ENCODE peak calls at places on chromosomes 11 and 22, in seven cellular contexts. One of them, this sample, is unnamed.

GRCh38 chr11:123640677-123641494 is 13.5 kb downstream of the SCN3B start:
- DNase-seq in H1: no peak
- DNase-seq in HCT116: no peak
- DNase-seq in K562: peak; percentile 70
- DNase-seq in SK-N-SH: peak; percentile 81
- DNase-seq in HepG2: peak; percentile 20
- DNase-seq in GM12878: no peak
- DNase-seq in this sample: peak; percentile 61

GRCh38 chr22:27541831-27542230 is 259.7 kb downstream of the MN1 start:
- DNase-seq in H1: no peak
- DNase-seq in HCT116: no peak
- DNase-seq in K562: no peak
- DNase-seq in SK-N-SH: no peak
- DNase-seq in HepG2: no peak
- DNase-seq in GM12878: no peak
- DNase-seq in this sample: no peak

GRCh38 chr22:32957093-32957835 is 100.9 kb downstream of the SYN3 start:
- DNase-seq in H1: no peak
- DNase-seq in HCT116: no peak
- DNase-seq in K562: no peak
- DNase-seq in SK-N-SH: peak; percentile 66
- DNase-seq in HepG2: no peak
- DNase-seq in GM12878: no peak
- DNase-seq in this sample: no peak

GRCh38 chr11:33116535-33116934 is 44.7 kb downstream of the CSTF3 start:
- DNase-seq in H1: no peak
- DNase-seq in HCT116: peak; percentile 15
- DNase-seq in K562: no peak
- DNase-seq in SK-N-SH: no peak
- DNase-seq in HepG2: peak; percentile 27
- DNase-seq in GM12878: no peak
- DNase-seq in this sample: no peak

GRCh38 chr11:109033627-109034340 is 368.9 kb downstream of the DDX10 start:
- DNase-seq in H1: no peak
- DNase-seq in HCT116: no peak
- DNase-seq in K562: no peak
- DNase-seq in SK-N-SH: no peak
- DNase-seq in HepG2: no peak
- DNase-seq in GM12878: no peak
- DNase-seq in this sample: no peak

GRCh38 chr11:70470127-70470526 is 71.8 kb downstream of the CTTN start:
- DNase-seq in H1: no peak
- DNase-seq in HCT116: no peak
- DNase-seq in K562: no peak
- DNase-seq in SK-N-SH: no peak
- DNase-seq in HepG2: no peak
- DNase-seq in GM12878: peak; percentile 61
- DNase-seq in this sample: no peak

GRCh38 chr11:69864930-69865661 is 45.9 kb upstream of the FGF3 start:
- DNase-seq in H1: no peak
- DNase-seq in HCT116: no peak
- DNase-seq in K562: no peak
- DNase-seq in SK-N-SH: peak; percentile 10
- DNase-seq in HepG2: no peak
- DNase-seq in GM12878: no peak
- DNase-seq in this sample: no peak

GRCh38 chr11:19367051-19367709 is 126.4 kb upstream of the E2F8 start:
- DNase-seq in H1: no peak
- DNase-seq in HCT116: no peak
- DNase-seq in K562: no peak
- DNase-seq in SK-N-SH: no peak
- DNase-seq in HepG2: no peak
- DNase-seq in GM12878: no peak
- DNase-seq in this sample: no peak

GRCh38 chr22:29004647-29005371 is 56.8 kb downstream of the C22orf31 start:
- DNase-seq in H1: no peak
- DNase-seq in HCT116: peak; percentile 45
- DNase-seq in K562: no peak
- DNase-seq in SK-N-SH: peak; percentile 28
- DNase-seq in HepG2: peak; percentile 90
- DNase-seq in GM12878: no peak
- DNase-seq in this sample: no peak

GRCh38 chr22:39174498-39175120 is 22.1 kb upstream of the CBX7 start:
- DNase-seq in H1: peak; percentile 100
- DNase-seq in HCT116: peak; percentile 23
- DNase-seq in K562: no peak
- DNase-seq in SK-N-SH: peak; percentile 73
- DNase-seq in HepG2: peak; percentile 93
- DNase-seq in GM12878: no peak
- DNase-seq in this sample: peak; percentile 98

DNA sequence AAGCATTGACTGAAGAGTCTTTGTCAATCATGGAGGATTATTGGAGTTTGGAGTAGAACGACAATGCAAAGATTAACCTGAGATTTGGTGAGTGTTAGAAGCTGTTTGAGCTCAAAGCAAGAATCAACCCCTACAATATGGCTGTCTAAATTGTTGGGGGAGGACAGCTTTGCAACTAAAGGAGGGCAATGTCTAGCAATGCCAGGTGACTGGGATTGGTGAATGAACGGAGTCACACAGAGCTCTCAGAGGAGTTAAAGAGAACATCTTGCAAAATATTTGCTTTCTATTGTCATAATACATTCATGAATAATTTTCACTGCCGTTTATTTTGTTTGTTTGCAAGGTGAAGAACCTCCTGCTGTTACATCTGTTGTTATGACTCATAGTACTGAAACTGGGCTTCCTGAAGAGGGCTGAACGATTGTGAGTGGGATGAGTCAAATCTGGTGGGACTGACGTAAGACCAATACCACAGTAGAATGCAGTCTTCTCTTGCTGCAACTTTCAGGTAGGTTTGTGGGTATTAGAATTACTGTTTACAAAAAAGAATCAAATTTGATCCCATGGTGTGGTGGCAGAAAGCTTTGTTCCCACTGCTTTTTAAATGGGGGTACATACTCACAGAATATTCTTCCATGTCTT is 281.9 kb downstream of the CADM1 start:
- DNase-seq in H1: no peak
- DNase-seq in HCT116: no peak
- DNase-seq in K562: peak; percentile 3
- DNase-seq in SK-N-SH: no peak
- DNase-seq in HepG2: peak; percentile 30
- DNase-seq in GM12878: peak; percentile 96
- DNase-seq in this sample: no peak
- TF ChIP-seq YY1 in H1: no peak
- TF ChIP-seq YY1 in HCT116: no peak
- TF ChIP-seq YY1 in K562: no peak
- TF ChIP-seq YY1 in SK-N-SH: no peak
- TF ChIP-seq YY1 in HepG2: no peak
- TF ChIP-seq YY1 in GM12878: peak; percentile 59
- TF ChIP-seq YY1 in this sample: no peak

GRCh38 chr11:17014774-17015638 is 792 bp upstream of the PLEKHA7 start:
- DNase-seq in H1: no peak
- DNase-seq in HCT116: peak; percentile 75
- DNase-seq in K562: peak; percentile 34
- DNase-seq in SK-N-SH: peak; percentile 82
- DNase-seq in HepG2: peak; percentile 65
- DNase-seq in GM12878: no peak
- DNase-seq in this sample: peak; percentile 33
- H3K4me1 ChIP-seq in H1: peaks cover 15% of the 10 kb centered on the region
- H3K4me1 ChIP-seq in HCT116: peaks cover 15% of the 10 kb centered on the region
- H3K4me1 ChIP-seq in K562: no peaks in the 10 kb centered on the region
- H3K4me1 ChIP-seq in SK-N-SH: no peaks in the 10 kb centered on the region
- H3K4me1 ChIP-seq in HepG2: peaks cover 52% of the 10 kb centered on the region
- H3K4me1 ChIP-seq in GM12878: no peaks in the 10 kb centered on the region
- H3K4me1 ChIP-seq in this sample: peaks cover 2% of the 10 kb centered on the region

DNA sequence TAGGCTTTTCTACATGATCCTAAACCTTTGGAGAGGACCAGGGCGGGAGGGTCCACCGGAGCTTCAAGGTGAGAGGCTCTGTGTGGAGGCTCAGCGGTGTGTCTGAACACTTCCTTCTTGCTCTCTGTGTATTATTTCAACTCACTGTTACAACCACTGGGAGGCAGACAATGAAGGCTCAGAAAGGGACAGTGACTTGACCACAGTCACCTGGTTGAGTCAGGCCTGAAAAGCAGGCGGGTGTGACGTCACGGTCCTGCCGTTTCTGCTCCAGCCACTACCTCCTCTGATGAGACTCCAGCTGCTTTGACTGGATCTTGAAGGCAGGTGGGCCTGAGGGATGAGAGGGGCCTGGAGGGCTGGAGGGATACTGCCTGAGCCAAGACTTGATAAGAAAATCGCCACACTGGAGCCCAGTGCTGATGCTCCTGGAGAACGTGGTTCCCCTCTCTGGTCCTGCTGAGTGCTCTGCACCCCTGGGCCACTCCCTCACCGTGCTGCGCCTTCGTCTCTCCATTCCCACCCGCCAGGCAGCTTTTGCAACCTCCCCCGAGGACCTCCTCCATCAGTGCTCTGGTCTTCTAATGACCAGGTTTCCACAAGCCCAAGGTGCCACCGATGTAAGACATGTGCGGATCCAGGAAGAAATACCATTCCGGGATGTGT is 27.9 kb downstream of the KCNC1 start:
- DNase-seq in H1: no peak
- DNase-seq in HCT116: peak; percentile 28
- DNase-seq in K562: peak; percentile 44
- DNase-seq in SK-N-SH: no peak
- DNase-seq in HepG2: no peak
- DNase-seq in GM12878: peak; percentile 2
- DNase-seq in this sample: no peak
- TF ChIP-seq YY1 in H1: no peak
- TF ChIP-seq YY1 in HCT116: no peak
- TF ChIP-seq YY1 in K562: no peak
- TF ChIP-seq YY1 in SK-N-SH: no peak
- TF ChIP-seq YY1 in HepG2: no peak
- TF ChIP-seq YY1 in GM12878: no peak
- TF ChIP-seq YY1 in this sample: no peak

GRCh38 chr11:83119216-83119615 is 37.7 kb upstream of the PCF11 start:
- DNase-seq in H1: no peak
- DNase-seq in HCT116: no peak
- DNase-seq in K562: no peak
- DNase-seq in SK-N-SH: no peak
- DNase-seq in HepG2: no peak
- DNase-seq in GM12878: no peak
- DNase-seq in this sample: no peak

GRCh38 chr11:83122766-83123165 is 34.2 kb upstream of the PCF11 start:
- DNase-seq in H1: no peak
- DNase-seq in HCT116: no peak
- DNase-seq in K562: no peak
- DNase-seq in SK-N-SH: no peak
- DNase-seq in HepG2: no peak
- DNase-seq in GM12878: no peak
- DNase-seq in this sample: no peak

GRCh38 chr11:83122050-83122449 is 34.9 kb upstream of the PCF11 start:
- DNase-seq in H1: no peak
- DNase-seq in HCT116: no peak
- DNase-seq in K562: no peak
- DNase-seq in SK-N-SH: no peak
- DNase-seq in HepG2: no peak
- DNase-seq in GM12878: no peak
- DNase-seq in this sample: no peak

GRCh38 chr11:83118814-83119213 is 38.1 kb upstream of the PCF11 start:
- DNase-seq in H1: no peak
- DNase-seq in HCT116: no peak
- DNase-seq in K562: no peak
- DNase-seq in SK-N-SH: no peak
- DNase-seq in HepG2: no peak
- DNase-seq in GM12878: no peak
- DNase-seq in this sample: no peak

DNA sequence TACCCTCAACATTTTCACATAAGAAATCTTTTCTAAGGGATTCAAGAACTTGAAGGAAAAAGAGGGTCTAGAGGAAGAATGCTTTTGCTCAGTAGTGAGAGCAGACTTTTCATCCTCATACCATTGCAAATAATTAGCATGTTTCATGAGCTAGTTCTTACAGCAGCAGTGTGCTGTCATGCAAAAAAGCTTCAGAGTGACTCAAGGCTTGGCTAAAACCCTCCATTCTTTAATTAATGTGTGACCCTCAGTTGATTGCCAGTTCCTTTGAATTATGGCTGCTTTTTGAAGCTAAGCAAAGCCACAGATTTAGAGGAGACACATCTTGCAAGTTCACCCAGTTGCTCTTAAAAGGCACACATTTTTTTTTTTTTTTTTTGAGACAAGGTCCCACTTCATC is 36.6 kb upstream of the PCF11 start:
- DNase-seq in H1: no peak
- DNase-seq in HCT116: no peak
- DNase-seq in K562: no peak
- DNase-seq in SK-N-SH: no peak
- DNase-seq in HepG2: no peak
- DNase-seq in GM12878: no peak
- DNase-seq in this sample: no peak
- H3K4me1 ChIP-seq in H1: no peaks in the 10 kb centered on the region
- H3K4me1 ChIP-seq in HCT116: no peaks in the 10 kb centered on the region
- H3K4me1 ChIP-seq in K562: peaks cover 6% of the 10 kb centered on the region
- H3K4me1 ChIP-seq in SK-N-SH: no peaks in the 10 kb centered on the region
- H3K4me1 ChIP-seq in HepG2: peaks cover 46% of the 10 kb centered on the region
- H3K4me1 ChIP-seq in GM12878: peaks cover 12% of the 10 kb centered on the region
- H3K4me1 ChIP-seq in this sample: no peaks in the 10 kb centered on the region

GRCh38 chr11:128824199-128825049 is 42.7 kb downstream of the KCNJ1 start:
- DNase-seq in H1: no peak
- DNase-seq in HCT116: no peak
- DNase-seq in K562: no peak
- DNase-seq in SK-N-SH: no peak
- DNase-seq in HepG2: no peak
- DNase-seq in GM12878: no peak
- DNase-seq in this sample: no peak

GRCh38 chr11:128827494-128827893 is 39.6 kb downstream of the KCNJ1 start:
- DNase-seq in H1: no peak
- DNase-seq in HCT116: no peak
- DNase-seq in K562: no peak
- DNase-seq in SK-N-SH: no peak
- DNase-seq in HepG2: no peak
- DNase-seq in GM12878: no peak
- DNase-seq in this sample: no peak

GRCh38 chr11:128828350-128828749 is 38.7 kb downstream of the KCNJ1 start:
- DNase-seq in H1: no peak
- DNase-seq in HCT116: no peak
- DNase-seq in K562: no peak
- DNase-seq in SK-N-SH: no peak
- DNase-seq in HepG2: no peak
- DNase-seq in GM12878: no peak
- DNase-seq in this sample: no peak

GRCh38 chr11:128823751-128824150 is 43.3 kb downstream of the KCNJ1 start:
- DNase-seq in H1: no peak
- DNase-seq in HCT116: no peak
- DNase-seq in K562: no peak
- DNase-seq in SK-N-SH: no peak
- DNase-seq in HepG2: no peak
- DNase-seq in GM12878: no peak
- DNase-seq in this sample: no peak

GRCh38 chr11:128825050-128825806 is 41.9 kb downstream of the KCNJ1 start:
- DNase-seq in H1: no peak
- DNase-seq in HCT116: no peak
- DNase-seq in K562: no peak
- DNase-seq in SK-N-SH: no peak
- DNase-seq in HepG2: no peak
- DNase-seq in GM12878: no peak
- DNase-seq in this sample: no peak
- TF ChIP-seq YY1 in H1: no peak
- TF ChIP-seq YY1 in HCT116: no peak
- TF ChIP-seq YY1 in K562: no peak
- TF ChIP-seq YY1 in SK-N-SH: no peak
- TF ChIP-seq YY1 in HepG2: no peak
- TF ChIP-seq YY1 in GM12878: no peak
- TF ChIP-seq YY1 in this sample: no peak

GRCh38 chr11:3139086-3139440 is 26.0 kb downstream of the OSBPL5 start:
- DNase-seq in H1: no peak
- DNase-seq in HCT116: no peak
- DNase-seq in K562: no peak
- DNase-seq in SK-N-SH: no peak
- DNase-seq in HepG2: no peak
- DNase-seq in GM12878: no peak
- DNase-seq in this sample: no peak
- H3K4me1 ChIP-seq in H1: peaks cover 9% of the 10 kb centered on the region
- H3K4me1 ChIP-seq in HCT116: peaks cover 2% of the 10 kb centered on the region
- H3K4me1 ChIP-seq in K562: no peaks in the 10 kb centered on the region
- H3K4me1 ChIP-seq in SK-N-SH: no peaks in the 10 kb centered on the region
- H3K4me1 ChIP-seq in HepG2: no peaks in the 10 kb centered on the region
- H3K4me1 ChIP-seq in GM12878: no peaks in the 10 kb centered on the region
- H3K4me1 ChIP-seq in this sample: peaks cover 43% of the 10 kb centered on the region

This sample was measured in NT2/D1.